ENCODE peak calls at places on chromosome 15, in four cellular contexts. N is Panc1, D is foreskin fibroblast, J is upper lobe of right lung. G is an unnamed sample.

GRCh38 chr15:90807687-90808086 is 60.7 kb upstream of the FURIN start:
- DNase-seq in N (peak; percentile 33), D (no peak), J (no peak), G (no peak)

GRCh38 chr15:101481381-101481705 is 8.2 kb downstream of the PCSK6 start:
- DNase-seq in N (no peak), D (no peak), J (no peak), G (no peak)

GRCh38 chr15:70503073-70503745 is 260.1 kb downstream of the UACA start:
- DNase-seq in N (no peak), D (no peak), J (peak; percentile 44), G (no peak)

GRCh38 chr15:64013179-64014043 is 32.9 kb downstream of the DAPK2 start:
- DNase-seq in N (no peak), D (no peak), J (no peak), G (no peak)

GRCh38 chr15:57626713-57627440 is 35.2 kb downstream of the MYZAP start:
- DNase-seq in N (no peak), D (no peak), J (no peak), G (no peak)

GRCh38 chr15:32936283-32936918 is 218.6 kb downstream of the GREM1 start:
- DNase-seq in N (no peak), D (peak; percentile 77), J (no peak), G (peak; percentile 15)

GRCh38 chr15:78739996-78740903 is 71.0 kb downstream of the ADAMTS7 start:
- DNase-seq in N (no peak), D (peak; percentile 59), J (peak; percentile 81), G (no peak)

GRCh38 chr15:69090197-69090948 is 70.1 kb upstream of the GLCE start:
- DNase-seq in N (no peak), D (peak; percentile 22), J (no peak), G (no peak)

GRCh38 chr15:87500240-87500639 is 756.3 kb downstream of the NTRK3 start:
- DNase-seq in N (no peak), D (no peak), J (no peak), G (no peak)

GRCh38 chr15:42136513-42136912 is 19.9 kb downstream of the PLA2G4F start:
- DNase-seq in N (no peak), D (no peak), J (peak; percentile 8), G (no peak)

GRCh38 chr15:47717036-47717611 is at the start of gene SEMA6D:
- DNase-seq in N (no peak), D (peak; percentile 93), J (peak; percentile 78), G (peak; percentile 55)

GRCh38 chr15:101068961-101069734 is 150.0 kb downstream of the LRRK1 start:
- DNase-seq in N (no peak), D (peak; percentile 65), J (no peak), G (no peak)

GRCh38 chr15:46089438-46090044 is 454.7 kb downstream of the SQOR start:
- DNase-seq in N (no peak), D (peak; percentile 13), J (no peak), G (no peak)

GRCh38 chr15:70095387-70096214 is 2.1 kb downstream of the TLE3 start:
- DNase-seq in N (no peak), D (peak; percentile 29), J (peak; percentile 77), G (no peak)

GRCh38 chr15:77855871-77856270 is 221.6 kb downstream of the TBC1D2B start:
- DNase-seq in N (no peak), D (no peak), J (no peak), G (no peak)

GRCh38 chr15:80643296-80643965 is 51.7 kb upstream of the ABHD17C start:
- DNase-seq in N (no peak), D (peak; percentile 73), J (no peak), G (no peak)

GRCh38 chr15:83199288-83199687 is 8.3 kb downstream of the HDGFL3 start:
- DNase-seq in N (no peak), D (no peak), J (no peak), G (no peak)

GRCh38 chr15:39360417-39360816 is 220.5 kb upstream of the THBS1 start:
- DNase-seq in N (no peak), D (no peak), J (no peak), G (no peak)

GRCh38 chr15:61946778-61947177 is 113.5 kb downstream of the VPS13C start:
- DNase-seq in N (no peak), D (peak; percentile 41), J (no peak), G (no peak)

GRCh38 chr15:40471778-40472130 is 970 bp downstream of the CHST14 start:
- DNase-seq in N (no peak), D (peak; percentile 54), J (peak; percentile 70), G (no peak)

GRCh38 chr15:33188654-33189257 is 5.8 kb downstream of the FMN1 start:
- DNase-seq in N (no peak), D (no peak), J (no peak), G (no peak)

GRCh38 chr15:53611145-53611920 is 148.1 kb downstream of the WDR72 start:
- DNase-seq in N (no peak), D (no peak), J (no peak), G (peak; percentile 26)

GRCh38 chr15:60356832-60357231 is 41.0 kb downstream of the ANXA2 start:
- DNase-seq in N (no peak), D (no peak), J (no peak), G (no peak)

GRCh38 chr15:78761891-78762385 is 49.3 kb downstream of the ADAMTS7 start:
- DNase-seq in N (no peak), D (no peak), J (no peak), G (no peak)

GRCh38 chr15:100934166-100934565 is 15.0 kb downstream of the LRRK1 start:
- DNase-seq in N (no peak), D (no peak), J (no peak), G (no peak)

GRCh38 chr15:26866298-26867198 is at the start of gene GABRA5:
- DNase-seq in N (no peak), D (no peak), J (no peak), G (no peak)
- TF ChIP-seq CTCF in N (no peak), D (peak; percentile 7), J (no peak), G (peak; percentile 33)

GRCh38 chr15:89206908-89207331 is 14.5 kb downstream of the RLBP1 start:
- DNase-seq in N (peak; percentile 33), D (peak; percentile 83), J (peak; percentile 86), G (peak; percentile 40)
- H3K4me3 ChIP-seq in N (peak overlapping the region; percentile 35), D (no peak overlapping the region), J (no peak overlapping the region), G (no peak overlapping the region)

DNA sequence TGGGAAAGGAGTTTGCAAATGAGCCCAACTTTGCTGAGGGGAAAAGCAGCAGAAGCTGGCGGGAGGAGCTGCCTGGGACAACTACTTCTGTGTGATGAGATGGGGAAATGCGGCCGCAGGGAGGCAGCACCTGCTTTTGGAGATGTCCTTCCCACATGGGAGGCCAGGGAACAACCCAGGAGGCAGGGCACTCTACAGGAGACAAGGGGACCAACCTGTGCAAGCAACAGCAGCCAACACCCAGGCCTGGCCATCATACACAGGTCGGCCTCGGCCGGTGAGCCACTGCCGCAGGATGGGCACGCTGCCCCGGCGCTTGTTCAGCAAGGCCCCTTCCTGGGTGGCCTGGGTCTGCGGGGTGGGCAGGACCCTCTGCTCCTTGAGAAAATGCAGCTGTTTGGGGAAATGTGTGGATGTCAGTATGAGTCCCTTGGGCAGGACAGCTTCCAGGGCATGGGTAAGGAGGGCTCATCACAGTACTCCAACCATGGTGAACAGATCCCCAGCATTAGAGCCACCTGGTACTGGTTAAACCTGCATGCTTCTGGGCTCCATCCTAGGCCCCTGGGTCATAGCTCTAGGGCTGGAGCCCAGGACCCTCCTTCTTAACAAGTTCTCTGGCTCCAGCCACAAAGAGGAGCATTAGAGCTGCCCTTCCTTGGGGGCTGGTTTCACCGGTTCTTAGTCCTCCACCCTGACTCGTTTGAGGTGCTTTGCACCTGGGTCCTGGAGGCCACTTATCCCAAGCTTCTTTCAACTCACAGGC is 11.6 kb downstream of the EPB42 start:
- DNase-seq in N (no peak), D (peak; percentile 36), J (no peak), G (no peak)
- TF ChIP-seq CTCF in N (no peak), D (no peak), J (no peak), G (no peak)

GRCh38 chr15:72229947-72230196 is 1.1 kb downstream of the PKM start:
- DNase-seq in N (no peak), D (no peak), J (no peak), G (no peak)

GRCh38 chr15:72227720-72228119 is 3.3 kb downstream of the PKM start:
- DNase-seq in N (no peak), D (no peak), J (no peak), G (no peak)

GRCh38 chr15:72230197-72231065 is 559 bp downstream of the PKM start:
- DNase-seq in N (no peak), D (peak; percentile 98), J (peak; percentile 95), G (peak; percentile 48)

GRCh38 chr15:72229076-72229946 is 1.7 kb downstream of the PKM start:
- DNase-seq in N (no peak), D (peak; percentile 68), J (no peak), G (no peak)

GRCh38 chr15:72227192-72227586 is 3.8 kb downstream of the PKM start:
- DNase-seq in N (no peak), D (peak; percentile 77), J (no peak), G (peak; percentile 57)
- H3K4me3 ChIP-seq in N (peak overlapping the region; percentile 84), D (peak overlapping the region; percentile 84), J (peak overlapping the region; percentile 3), G (peak overlapping the region; percentile 94)

GRCh38 chr15:98854496-98854895 is 153.1 kb downstream of the PGPEP1L start:
- DNase-seq in N (no peak), D (no peak), J (no peak), G (no peak)

GRCh38 chr15:98856540-98856907 is 151.1 kb downstream of the PGPEP1L start:
- DNase-seq in N (no peak), D (peak; percentile 93), J (no peak), G (peak; percentile 59)

GRCh38 chr15:98853593-98854420 is 153.8 kb downstream of the PGPEP1L start:
- DNase-seq in N (no peak), D (peak; percentile 73), J (peak; percentile 67), G (no peak)

GRCh38 chr15:98855815-98856539 is 151.6 kb downstream of the PGPEP1L start:
- DNase-seq in N (no peak), D (no peak), J (no peak), G (no peak)

DNA sequence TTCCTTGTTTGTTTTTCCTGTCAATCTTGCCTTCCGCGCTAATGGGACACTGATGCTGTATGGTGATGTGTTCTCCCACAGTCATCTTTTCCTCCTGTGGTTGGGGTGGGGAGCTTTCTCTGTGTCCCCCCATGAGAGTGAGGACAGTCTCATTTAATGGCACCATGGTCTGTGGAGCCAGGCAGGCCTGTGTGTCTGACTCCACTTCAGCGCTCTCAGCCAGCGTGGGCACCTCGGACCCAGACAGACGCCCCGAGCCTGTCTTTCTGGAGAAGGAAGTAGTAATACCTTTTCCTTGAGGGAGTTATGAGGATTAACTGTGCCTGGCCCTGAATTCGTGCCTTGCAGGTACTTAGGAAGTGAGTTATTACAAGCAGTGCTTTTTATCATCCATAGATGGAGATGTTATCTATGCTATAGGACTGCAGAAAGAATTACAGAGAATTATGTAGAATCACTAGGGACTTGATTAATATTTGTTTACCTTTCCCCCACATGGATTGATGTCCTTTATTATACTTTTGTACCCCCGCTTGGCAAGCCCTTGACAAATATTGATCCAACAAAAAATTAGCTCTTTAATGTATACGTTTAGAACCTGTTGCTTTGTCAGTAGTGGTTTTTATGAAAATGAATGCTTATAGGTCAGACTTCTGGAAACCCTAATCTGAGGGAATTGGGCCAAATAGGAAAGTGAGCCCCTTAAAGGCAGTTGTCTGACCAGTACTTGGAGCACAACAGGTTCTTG is 152.4 kb downstream of the PGPEP1L start:
- DNase-seq in N (no peak), D (no peak), J (no peak), G (no peak)
- TF ChIP-seq CTCF in N (no peak), D (no peak), J (no peak), G (no peak)

G was measured in astrocyte of the cerebellum.